ENCODE peak calls at places on chromosomes 16 and 17, in eight cellular contexts. D is HFF-Myc; Y is prostate gland; K is NB4; C is activated naive CD4-positive, alpha-beta T cell; Z is head of caudate nucleus; W is activated gamma-delta T cell treated with anti-CD3 and anti-CD28 coated beads, Interleukin-2, amount 50 U/mL, for 16 hours; X is stimulated activated CD8-positive, alpha-beta memory T cell treated with anti-CD3 and anti-CD28 coated beads, Interleukin-7, amount 100 ng/mL, for 4 hours. S is an unnamed sample.

GRCh38 chr16:4021070-4021779 is 95.0 kb downstream of the ADCY9 start:
- DNase-seq in Y (peak; percentile 93), K (no peak), Z (no peak), X (no peak), C (no peak), W (no peak), D (no peak), S (no peak)

GRCh38 chr17:48374650-48375230 is 55.3 kb downstream of the SKAP1 start:
- DNase-seq in Z (no peak), D (no peak), Y (no peak), K (peak; percentile 56), X (peak; percentile 10), C (no peak), W (peak; percentile 12), S (peak; percentile 45)

GRCh38 chr17:38735161-38735997 is 5.2 kb downstream of the CISD3 start:
- DNase-seq in K (peak; percentile 65), Z (peak; percentile 75), C (peak; percentile 70), Y (no peak), D (no peak), W (peak; percentile 75), X (peak; percentile 62), S (peak; percentile 53)

GRCh38 chr17:31405941-31406371 is 14.5 kb downstream of the RAB11FIP4 start:
- DNase-seq in W (no peak), X (no peak), K (no peak), C (no peak), Z (no peak), D (no peak), Y (no peak), S (no peak)

GRCh38 chr17:49525831-49526741 is 31.0 kb downstream of the NGFR start:
- DNase-seq in X (no peak), Z (no peak), Y (no peak), W (no peak), C (no peak), K (no peak), D (no peak), S (no peak)

GRCh38 chr16:85449195-85449884 is 163.8 kb upstream of the GSE1 start:
- DNase-seq in Y (no peak), X (no peak), Z (no peak), D (no peak), K (no peak), W (no peak), C (no peak), S (no peak)

GRCh38 chr16:30407794-30408534 is 558 bp downstream of the ZNF771 start:
- DNase-seq in C (no peak), D (no peak), W (no peak), K (peak; percentile 39), Y (no peak), Z (no peak), X (no peak), S (no peak)

GRCh38 chr16:89277641-89278341 is 60.3 kb downstream of the ZNF778 start:
- DNase-seq in K (no peak), X (no peak), W (no peak), Z (no peak), C (no peak), D (no peak), Y (no peak), S (no peak)

GRCh38 chr17:63653018-63653417 is 30.8 kb downstream of the MAP3K3 start:
- DNase-seq in W (no peak), C (no peak), Y (no peak), D (no peak), X (no peak), Z (no peak), K (no peak), S (no peak)

GRCh38 chr16:10490141-10490540 is 90.3 kb downstream of the EMP2 start:
- DNase-seq in D (no peak), W (no peak), C (no peak), X (no peak), Z (no peak), Y (no peak), K (no peak), S (no peak)

GRCh38 chr17:17783825-17784598 is 52.8 kb downstream of the SREBF1 start:
- DNase-seq in W (no peak), D (no peak), K (peak; percentile 60), C (peak; percentile 34), Y (peak; percentile 52), X (no peak), Z (peak; percentile 71), S (no peak)

GRCh38 chr16:72877374-72878028 is 170.4 kb downstream of the ZFHX3 start:
- DNase-seq in D (peak; percentile 86), X (no peak), Z (no peak), C (no peak), W (no peak), K (peak; percentile 59), Y (no peak), S (peak; percentile 13)

GRCh38 chr17:38685485-38685884 is 10.7 kb upstream of the EPOP start:
- DNase-seq in K (no peak), D (no peak), Z (no peak), X (no peak), C (no peak), Y (no peak), W (no peak), S (no peak)